ENCODE peak calls at places on chromosomes 6 and 20, in seven cellular contexts. F is NCI-H226; N is fibroblast of pulmonary artery; D is H54; Y is endothelial cell; O is mesothelial cell of epicardium; P is stimulated activated CD8-positive, alpha-beta memory T cell treated with anti-CD3 and anti-CD28 coated beads, Interleukin-7, amount 100 ng/mL, for 24 hours. I is an unnamed sample.

GRCh38 chr6:15205321-15205720 is 40.5 kb upstream of the JARID2 start:
- DNase-seq in Y (no peak), D (no peak), F (no peak), O (no peak), P (no peak), N (no peak), I (no peak)

GRCh38 chr6:164897523-164898094 is 411.8 kb downstream of the C6orf118 start:
- DNase-seq in Y (peak; percentile 17), D (no peak), F (no peak), N (no peak), O (no peak), P (no peak), I (no peak)

GRCh38 chr6:155595264-155595663 is 139.6 kb upstream of the NOX3 start:
- DNase-seq in O (no peak), Y (no peak), N (no peak), F (no peak), P (no peak), D (no peak), I (no peak)

GRCh38 chr6:43847741-43848630 is 78.0 kb downstream of the VEGFA start:
- DNase-seq in F (no peak), D (no peak), O (no peak), N (no peak), Y (no peak), P (no peak), I (no peak)

GRCh38 chr6:33112148-33112547 is 36.4 kb downstream of the HLA-DPB1 start:
- DNase-seq in F (peak; percentile 39), O (no peak), P (no peak), N (peak; percentile 58), Y (no peak), D (peak; percentile 50), I (no peak)

GRCh38 chr6:14518515-14519217 is 401.1 kb downstream of the CD83 start:
- DNase-seq in N (no peak), P (no peak), D (no peak), F (no peak), Y (no peak), O (no peak), I (no peak)

GRCh38 chr20:62437985-62438384 is 10.6 kb upstream of the RBBP8NL start:
- DNase-seq in F (no peak), D (no peak), P (no peak), O (no peak), N (no peak), Y (no peak), I (no peak)

GRCh38 chr6:76518443-76518842 is 446.0 kb upstream of the IMPG1 start:
- DNase-seq in P (no peak), O (no peak), Y (no peak), N (peak; percentile 7), F (peak; percentile 32), D (no peak), I (no peak)

GRCh38 chr6:34730006-34730405 is 27.3 kb upstream of the SNRPC start:
- DNase-seq in D (no peak), Y (no peak), N (no peak), O (no peak), F (no peak), P (no peak), I (no peak)

GRCh38 chr6:125217369-125217768 is 63.8 kb downstream of the TPD52L1 start:
- DNase-seq in D (no peak), F (no peak), Y (no peak), P (no peak), N (no peak), O (no peak), I (no peak)

I was measured in neuronal stem cell.